ENCODE peak calls at places on chromosomes 12 and 14, in nine cellular contexts. U is DND-41, T is heart left ventricle, L is A549, N is astrocyte, W is prostate gland, Q is tibial nerve, J is ovary, O is colonic mucosa. S is an unnamed sample.
A peak's percentile ranks its signal among the peaks of the same experiment; 100 is the strongest.

GRCh38 chr14:105056303-105056831 is 8.9 kb downstream of the GPR132 start:
- DNase-seq in Q (no peak), L (no peak), T (no peak), O (no peak), W (no peak), U (no peak), J (no peak), N (no peak), S (no peak)

GRCh38 chr14:92542766-92543554 is 29.4 kb downstream of the RIN3 start:
- DNase-seq in J (no peak), N (no peak), Q (no peak), W (no peak), U (no peak), T (no peak), L (no peak), O (no peak), S (no peak)

GRCh38 chr12:96218989-96219678 is 25.0 kb downstream of the ELK3 start:
- DNase-seq in J (no peak), T (no peak), L (peak; percentile 79), U (no peak), Q (no peak), W (no peak), O (no peak), N (no peak), S (peak; percentile 87)

GRCh38 chr12:100068305-100068704 is 74.4 kb downstream of the BLTP3B start:
- DNase-seq in O (no peak), J (no peak), W (no peak), U (no peak), L (no peak), Q (no peak), T (no peak), N (no peak), S (no peak)

GRCh38 chr12:120598674-120599463 is 17.7 kb upstream of the POP5 start:
- DNase-seq in N (peak; percentile 20), W (no peak), J (no peak), T (no peak), L (peak; percentile 43), Q (no peak), U (no peak), O (no peak), S (no peak)

GRCh38 chr14:65428691-65429090 is 16.2 kb downstream of the FUT8 start:
- DNase-seq in O (no peak), U (no peak), L (no peak), Q (no peak), W (no peak), T (no peak), J (no peak), N (no peak), S (no peak)

GRCh38 chr14:100362311-100362927 is 39.3 kb downstream of the SLC25A47 start:
- DNase-seq in J (no peak), T (no peak), N (no peak), L (no peak), Q (no peak), O (no peak), U (no peak), W (no peak), S (no peak)

GRCh38 chr12:2535583-2536187 is 259.1 kb upstream of the FKBP4 start:
- DNase-seq in Q (no peak), O (no peak), T (no peak), N (no peak), J (no peak), L (no peak), U (no peak), W (no peak), S (no peak)

GRCh38 chr14:105193916-105194782 is 13.0 kb upstream of the NUDT14 start:
- DNase-seq in T (no peak), W (no peak), J (no peak), Q (no peak), L (no peak), O (no peak), U (peak; percentile 50), N (no peak), S (no peak)

GRCh38 chr12:14873440-14874185 is 12.0 kb downstream of the MGP start:
- DNase-seq in J (no peak), L (no peak), Q (no peak), T (no peak), N (no peak), O (no peak), W (no peak), U (no peak), S (no peak)

GRCh38 chr14:69268763-69269162 is 8.8 kb downstream of the GALNT16 start:
- DNase-seq in U (no peak), T (no peak), L (no peak), O (no peak), J (no peak), N (peak; percentile 59), W (no peak), Q (no peak), S (peak; percentile 69)

GRCh38 chr12:116708826-116709756 is 28.8 kb downstream of the SPRING1 start:
- DNase-seq in Q (peak; percentile 54), T (peak; percentile 37), W (peak; percentile 63), L (peak; percentile 74), O (peak; percentile 59), N (peak; percentile 18), J (peak; percentile 67), U (peak; percentile 72), S (peak; percentile 32)

GRCh38 chr12:93050748-93051081 is 121.6 kb upstream of the EEA1 start:
- DNase-seq in O (no peak), L (no peak), N (no peak), W (no peak), U (no peak), J (no peak), Q (no peak), T (no peak), S (no peak)

GRCh38 chr12:132559652-132560420 is 50.5 kb downstream of the LRCOL1 start:
- DNase-seq in W (peak; percentile 29), Q (no peak), O (peak; percentile 45), T (no peak), N (peak; percentile 14), L (peak; percentile 53), U (peak; percentile 73), J (no peak), S (peak; percentile 7)

GRCh38 chr12:93111791-93112208 is 182.7 kb upstream of the EEA1 start:
- DNase-seq in U (no peak), L (no peak), O (no peak), N (no peak), W (no peak), Q (no peak), J (no peak), T (no peak), S (peak; percentile 84)

GRCh38 chr12:111409403-111410228 is 3.9 kb downstream of the SH2B3 start:
- DNase-seq in O (no peak), N (peak; percentile 66), J (no peak), T (peak; percentile 86), W (no peak), U (no peak), Q (no peak), L (no peak), S (no peak)
- H3K4me1 ChIP-seq in O (peaks cover 31% of the 10 kb centered on the region), N (peaks cover 71% of the 10 kb centered on the region), J (peaks cover 14% of the 10 kb centered on the region), T (peaks cover 64% of the 10 kb centered on the region), W (peaks cover 5% of the 10 kb centered on the region), U (peaks cover 42% of the 10 kb centered on the region), Q (peaks cover 81% of the 10 kb centered on the region), L (peaks cover 41% of the 10 kb centered on the region), S (peaks cover 7% of the 10 kb centered on the region)

DNA sequence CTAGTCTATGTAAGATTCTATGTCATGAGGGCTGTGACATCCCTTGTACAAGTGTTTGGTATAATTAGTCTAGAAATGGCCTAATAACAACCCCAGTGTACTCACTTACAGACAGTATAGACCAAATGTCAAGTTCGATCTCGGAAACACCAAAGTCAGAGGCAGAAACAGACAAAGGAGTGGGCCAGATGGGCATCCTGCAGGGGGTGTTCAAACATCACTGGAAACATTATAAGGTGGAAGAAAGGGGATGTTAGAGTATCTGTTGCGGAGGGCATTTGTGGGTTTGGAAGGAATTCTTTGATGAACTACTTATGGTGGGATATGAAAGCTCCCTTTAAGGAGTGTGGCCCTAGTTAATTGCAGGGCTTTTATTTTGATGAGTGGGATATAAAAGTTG is 134.6 kb downstream of the ESR2 start:
- DNase-seq in L (no peak), Q (no peak), T (no peak), O (no peak), W (no peak), U (no peak), N (no peak), J (no peak), S (no peak)
- TF ChIP-seq CTCF in L (no peak), Q (no peak), T (no peak), O (no peak), W (no peak), U (no peak), N (no peak), J (no peak), S (no peak)

GRCh38 chr14:23612354-23612732 is 23.8 kb upstream of the DHRS2 start:
- DNase-seq in T (no peak), J (no peak), U (no peak), O (no peak), Q (no peak), L (no peak), N (no peak), W (no peak), S (no peak)

GRCh38 chr14:23608454-23608853 is 27.7 kb upstream of the DHRS2 start:
- DNase-seq in T (peak; percentile 39), L (no peak), N (no peak), O (no peak), U (no peak), W (no peak), Q (no peak), J (no peak), S (no peak)

GRCh38 chr14:23610815-23611289 is 25.3 kb upstream of the DHRS2 start:
- DNase-seq in Q (no peak), T (no peak), L (no peak), U (no peak), N (no peak), W (no peak), O (no peak), J (no peak), S (no peak)

GRCh38 chr14:23609001-23609400 is 27.2 kb upstream of the DHRS2 start:
- DNase-seq in Q (no peak), U (no peak), N (no peak), L (no peak), W (no peak), O (no peak), J (no peak), T (no peak), S (no peak)

DNA sequence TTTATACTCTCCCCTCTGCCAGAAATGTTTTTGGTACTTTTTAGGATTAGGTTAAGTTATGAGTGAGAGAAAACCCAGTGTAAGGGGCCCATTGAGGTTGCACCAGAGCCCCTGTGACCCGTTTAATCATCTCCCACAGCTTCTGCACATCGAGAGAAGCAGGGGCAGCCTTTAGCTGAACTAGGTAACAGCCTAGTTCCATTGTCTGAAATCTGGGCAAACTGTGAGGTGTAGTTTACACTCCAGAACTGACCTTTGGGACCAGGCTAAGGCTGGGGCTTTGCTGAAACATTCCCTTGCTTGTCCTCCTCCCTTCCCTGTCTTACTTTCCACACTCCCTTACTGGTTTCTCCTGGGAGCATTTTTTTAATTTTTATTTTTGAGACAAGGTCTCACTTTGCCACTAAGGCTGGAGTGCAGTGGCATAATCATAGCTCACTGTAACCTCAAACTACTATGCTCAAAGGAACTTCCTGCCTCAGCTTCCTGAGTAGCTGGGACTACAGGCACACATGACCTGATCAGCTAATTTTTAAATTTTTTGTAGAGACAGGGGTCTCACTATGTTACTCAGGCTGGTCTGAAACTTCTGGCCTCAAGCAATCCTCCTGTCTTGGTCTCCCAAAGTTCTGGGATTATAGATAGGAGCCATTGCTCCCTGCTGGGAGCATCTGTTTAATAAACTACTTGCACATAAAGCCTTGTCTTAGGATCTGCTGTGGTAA is 25.9 kb upstream of the DHRS2 start:
- DNase-seq in Q (no peak), T (no peak), W (no peak), N (no peak), J (no peak), O (peak; percentile 44), L (no peak), U (peak; percentile 42), S (no peak)
- H3K27ac ChIP-seq in Q (no peak overlapping the region), T (peak overlapping the region; percentile 24), W (no peak overlapping the region), N (no peak overlapping the region), J (no peak overlapping the region), O (peak overlapping the region; percentile 58), L (no peak overlapping the region), U (peak overlapping the region; percentile 57), S (no peak overlapping the region)

GRCh38 chr12:4168041-4168440 is 105.5 kb upstream of the CCND2 start:
- DNase-seq in T (no peak), O (no peak), L (no peak), U (no peak), Q (no peak), N (no peak), W (no peak), J (no peak), S (no peak)
- H3K4me1 ChIP-seq in T (no peaks in the 10 kb centered on the region), O (no peaks in the 10 kb centered on the region), L (no peaks in the 10 kb centered on the region), U (no peaks in the 10 kb centered on the region), Q (no peaks in the 10 kb centered on the region), N (peaks cover 6% of the 10 kb centered on the region), W (no peaks in the 10 kb centered on the region), J (no peaks in the 10 kb centered on the region), S (peaks cover 8% of the 10 kb centered on the region)